ENCODE peak calls at places on chromosomes 12 and 14, in six cellular contexts. N is lower lobe of right lung, J is cardiac muscle cell, H is transverse colon, M is A549, Z is GM23248. P is an unnamed sample.

GRCh38 chr14:95739356-95739755 is 25.4 kb upstream of the TCL1A start:
- DNase-seq in N (no peak), J (no peak), H (no peak), M (no peak), Z (no peak), P (no peak)

GRCh38 chr14:25010471-25010870 is 39.5 kb downstream of the STXBP6 start:
- DNase-seq in N (no peak), J (no peak), H (no peak), M (no peak), Z (no peak), P (no peak)

GRCh38 chr12:131114942-131115584 is 161.4 kb downstream of the ADGRD1 start:
- DNase-seq in N (peak; percentile 17), J (peak; percentile 10), H (no peak), M (no peak), Z (peak; percentile 44), P (no peak)

GRCh38 chr14:23435540-23436326 is at the start of gene MYH7:
- DNase-seq in N (no peak), J (no peak), H (peak; percentile 2), M (no peak), Z (no peak), P (no peak)

GRCh38 chr12:40145896-40146295 is 40.0 kb upstream of the SLC2A13 start:
- DNase-seq in N (no peak), J (no peak), H (no peak), M (no peak), Z (peak; percentile 11), P (peak; percentile 9)

GRCh38 chr12:10235761-10236631 is 23.3 kb downstream of the GABARAPL1 start:
- DNase-seq in N (no peak), J (peak; percentile 61), H (no peak), M (peak; percentile 38), Z (peak; percentile 61), P (peak; percentile 38)

GRCh38 chr12:126385785-126386184 is 1320.5 kb downstream of the AACS start:
- DNase-seq in N (no peak), J (peak; percentile 61), H (no peak), M (no peak), Z (peak; percentile 3), P (no peak)

GRCh38 chr12:24739094-24739779 is 209.7 kb downstream of the BCAT1 start:
- DNase-seq in N (no peak), J (no peak), H (no peak), M (no peak), Z (no peak), P (no peak)

GRCh38 chr12:89064151-89064550 is 288.1 kb downstream of the DUSP6 start:
- DNase-seq in N (no peak), J (no peak), H (no peak), M (no peak), Z (no peak), P (no peak)

GRCh38 chr12:75389061-75389460 is 1.8 kb upstream of the GLIPR1L2 start:
- DNase-seq in N (no peak), J (peak; percentile 18), H (no peak), M (no peak), Z (peak; percentile 75), P (no peak)

GRCh38 chr12:597926-598568 is 65.2 kb downstream of the NINJ2 start:
- DNase-seq in N (no peak), J (no peak), H (no peak), M (no peak), Z (no peak), P (no peak)

GRCh38 chr12:46629331-46630229 is 196.2 kb downstream of the SLC38A4 start:
- DNase-seq in N (no peak), J (no peak), H (no peak), M (no peak), Z (no peak), P (no peak)

GRCh38 chr14:83561261-83561660 is 1968.7 kb upstream of the FLRT2 start:
- DNase-seq in N (no peak), J (no peak), H (no peak), M (no peak), Z (no peak), P (no peak)

GRCh38 chr12:67647547-67648305 is 819 bp upstream of the DYRK2 start:
- DNase-seq in N (peak; percentile 83), J (peak; percentile 89), H (peak; percentile 87), M (peak; percentile 87), Z (peak; percentile 93), P (peak; percentile 58)

GRCh38 chr12:67646775-67647174 is 1.8 kb upstream of the DYRK2 start:
- DNase-seq in N (no peak), J (no peak), H (no peak), M (no peak), Z (no peak), P (no peak)

GRCh38 chr12:67647251-67647546 is 1.3 kb upstream of the DYRK2 start:
- DNase-seq in N (no peak), J (no peak), H (no peak), M (no peak), Z (no peak), P (no peak)

GRCh38 chr12:67645126-67645525 is 3.4 kb upstream of the DYRK2 start:
- DNase-seq in N (no peak), J (no peak), H (no peak), M (no peak), Z (no peak), P (no peak)

GRCh38 chr12:67645571-67645970 is 3.0 kb upstream of the DYRK2 start:
- DNase-seq in N (no peak), J (peak; percentile 43), H (no peak), M (no peak), Z (peak; percentile 85), P (no peak)
- H3K27ac ChIP-seq in N (no peak overlapping the region), J (no peak overlapping the region), H (no peak overlapping the region), M (no peak overlapping the region), Z (peak overlapping the region; percentile 82), P (no peak overlapping the region)

GRCh38 chr14:74846968-74847549 is 28.9 kb downstream of the PROX2 start:
- DNase-seq in N (no peak), J (peak; percentile 30), H (no peak), M (no peak), Z (peak; percentile 85), P (no peak)

GRCh38 chr14:74843653-74844052 is 32.3 kb downstream of the PROX2 start:
- DNase-seq in N (no peak), J (peak; percentile 69), H (no peak), M (no peak), Z (peak; percentile 74), P (no peak)

GRCh38 chr14:74841230-74842207 is 34.4 kb downstream of the PROX2 start:
- DNase-seq in N (no peak), J (no peak), H (no peak), M (no peak), Z (no peak), P (peak; percentile 24)

GRCh38 chr14:74848768-74849167 is 27.2 kb downstream of the PROX2 start:
- DNase-seq in N (no peak), J (no peak), H (no peak), M (no peak), Z (peak; percentile 46), P (no peak)

DNA sequence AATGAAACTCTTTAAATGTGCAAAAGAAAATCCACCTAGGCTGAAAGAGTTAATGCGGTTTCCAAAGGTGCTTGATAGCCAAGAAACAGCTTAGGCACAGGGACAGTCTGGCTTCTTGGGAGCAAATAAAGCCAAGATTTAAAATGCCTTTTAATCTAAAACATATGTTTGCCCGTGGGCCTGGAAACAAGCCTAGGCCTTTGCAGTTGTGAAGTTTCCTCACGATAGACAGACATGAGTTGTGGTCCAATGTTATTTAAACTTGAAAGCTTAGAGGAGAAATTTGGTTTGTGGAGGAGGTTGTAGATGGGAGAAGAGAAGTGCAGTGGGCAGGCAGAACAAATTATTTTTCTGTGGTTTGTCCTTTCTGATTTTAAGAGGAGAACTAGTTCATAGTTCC is 29.8 kb downstream of the PROX2 start:
- DNase-seq in N (no peak), J (peak; percentile 56), H (no peak), M (no peak), Z (peak; percentile 80), P (no peak)
- H3K4me1 ChIP-seq in N (no peaks in the 10 kb centered on the region), J (no peaks in the 10 kb centered on the region), H (no peaks in the 10 kb centered on the region), M (no peaks in the 10 kb centered on the region), Z (peaks cover 64% of the 10 kb centered on the region), P (peaks cover 14% of the 10 kb centered on the region)

DNA sequence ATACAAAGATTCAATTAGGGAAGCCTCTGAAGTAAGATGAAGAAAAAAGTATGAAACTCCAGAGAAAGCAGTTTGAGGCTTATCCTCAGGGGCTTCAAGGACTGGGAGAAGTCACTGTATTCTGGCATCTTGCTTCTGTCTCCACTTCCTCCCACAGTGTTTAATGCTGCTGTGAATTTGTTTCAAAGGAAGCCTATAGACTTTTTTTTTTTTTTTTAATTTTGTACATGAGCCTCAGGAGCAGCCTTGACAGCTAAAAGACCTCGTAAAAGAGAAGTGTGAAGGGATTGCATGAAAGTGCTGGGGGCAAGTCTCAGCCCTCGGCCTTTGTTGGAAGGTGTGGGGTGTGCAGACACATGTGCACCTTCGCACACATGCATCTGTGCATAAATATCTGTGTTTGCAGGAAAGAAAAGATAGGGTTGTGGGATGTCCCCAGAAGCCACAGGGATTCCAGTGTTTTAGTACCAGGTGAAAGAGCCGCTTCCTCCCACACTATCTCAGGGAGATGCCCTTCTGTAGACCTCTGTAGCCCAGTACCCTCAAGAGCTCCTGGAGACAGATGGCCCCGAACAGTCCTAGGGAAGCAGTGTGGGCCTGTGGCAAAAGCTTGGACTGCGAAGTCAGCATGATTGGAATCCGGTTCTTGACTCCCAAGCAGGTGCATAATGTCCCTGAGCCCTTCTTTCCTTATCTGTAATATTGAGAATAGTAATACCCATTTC is 193.5 kb upstream of the BCL2L14 start:
- DNase-seq in N (no peak), J (no peak), H (no peak), M (no peak), Z (no peak), P (no peak)
- H3K27ac ChIP-seq in N (peak overlapping the region; percentile 7), J (no peak overlapping the region), H (peak overlapping the region; percentile 84), M (no peak overlapping the region), Z (no peak overlapping the region), P (no peak overlapping the region)

DNA sequence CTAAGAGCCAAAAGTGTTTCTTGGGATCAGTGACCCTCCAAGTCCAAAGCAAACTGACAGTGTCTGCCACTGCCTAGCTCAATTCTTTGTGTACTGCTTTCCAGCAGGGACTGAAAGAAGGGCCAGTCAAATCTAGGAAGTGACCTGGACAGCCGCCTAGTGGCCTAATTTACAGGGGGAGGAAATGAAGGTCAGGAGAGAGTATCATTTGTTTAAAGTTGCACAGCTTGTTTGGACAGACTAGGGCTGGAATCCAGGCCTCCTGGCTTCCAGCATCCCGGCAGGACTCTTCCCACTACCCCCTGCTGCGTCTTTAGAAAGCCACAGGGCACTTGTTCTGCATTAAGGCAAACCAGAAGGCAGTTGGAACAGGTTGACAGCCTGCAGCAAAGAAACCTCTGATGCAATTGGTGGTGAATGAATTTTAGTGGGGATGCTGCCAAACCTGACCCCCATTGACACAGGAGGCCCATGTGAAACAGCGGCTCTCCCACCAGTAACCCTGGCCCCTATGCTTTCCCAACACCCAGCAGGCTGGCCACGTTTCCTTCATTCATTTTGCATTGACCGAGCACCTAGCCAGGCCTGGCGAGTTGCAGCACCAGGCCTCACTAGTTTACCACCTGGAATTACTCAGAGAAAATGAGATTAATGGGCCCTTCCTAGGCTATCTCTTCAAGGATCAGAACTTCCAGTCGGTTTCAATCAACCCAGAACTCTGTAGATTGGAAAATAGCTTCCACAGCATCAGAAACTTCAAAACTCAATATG is 28.2 kb downstream of the GALNT16 start:
- DNase-seq in N (no peak), J (peak; percentile 44), H (peak; percentile 27), M (peak; percentile 46), Z (peak; percentile 51), P (no peak)
- H3K4me1 ChIP-seq in N (no peaks in the 10 kb centered on the region), J (no peaks in the 10 kb centered on the region), H (no peaks in the 10 kb centered on the region), M (peaks cover 7% of the 10 kb centered on the region), Z (peaks cover 5% of the 10 kb centered on the region), P (no peaks in the 10 kb centered on the region)

DNA sequence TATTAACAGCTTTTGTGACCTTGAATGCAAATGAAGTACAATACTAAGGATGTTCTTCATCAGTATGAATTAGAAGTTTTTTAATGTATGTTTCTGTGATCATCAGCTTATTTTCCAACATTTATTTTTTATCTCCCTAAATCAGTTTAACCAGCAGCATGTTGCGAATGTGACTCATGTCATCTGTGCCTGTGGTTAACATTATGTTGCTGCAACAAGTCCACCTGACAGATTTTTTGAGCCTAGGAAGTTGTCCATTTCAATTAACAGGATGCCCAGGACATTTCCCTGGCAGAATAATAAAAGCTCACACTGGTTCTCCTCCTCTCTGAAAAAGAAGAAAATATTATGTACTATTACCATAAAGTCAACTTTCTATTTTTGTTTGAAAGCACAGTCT is 155.5 kb downstream of the SYT1 start:
- DNase-seq in N (no peak), J (no peak), H (no peak), M (no peak), Z (no peak), P (no peak)
- H3K27ac ChIP-seq in N (no peak overlapping the region), J (no peak overlapping the region), H (no peak overlapping the region), M (no peak overlapping the region), Z (no peak overlapping the region), P (no peak overlapping the region)

P was measured in CD4-positive, alpha-beta memory T cell.